ENCODE peak calls at places on chromosomes 11 and 22, in eight cellular contexts. F, G, E, R, J, M, N and Y are unnamed samples.
A peak's percentile ranks its signal among the peaks of the same experiment; 100 is the strongest.

GRCh38 chr11:1782026-1782696 is 18.4 kb upstream of the CTSD start:
- DNase-seq in F (no peak), G (no peak), E (no peak), R (no peak), J (no peak), M (no peak), N (no peak), Y (peak; percentile 77)

GRCh38 chr22:17105143-17106129 is 15.7 kb downstream of the TMEM121B start:
- DNase-seq in F (no peak), G (no peak), E (no peak), R (no peak), J (no peak), M (no peak), N (no peak), Y (no peak)

GRCh38 chr11:11973361-11973800 is 35.0 kb downstream of the DKK3 start:
- DNase-seq in F (no peak), G (peak; percentile 86), E (no peak), R (peak; percentile 74), J (no peak), M (no peak), N (no peak), Y (no peak)

GRCh38 chr11:2207773-2208621 is 36.4 kb upstream of the TH start:
- DNase-seq in F (no peak), G (no peak), E (no peak), R (no peak), J (no peak), M (no peak), N (no peak), Y (no peak)

GRCh38 chr11:35914824-35915223 is 29.0 kb upstream of the LDLRAD3 start:
- DNase-seq in F (no peak), G (no peak), E (no peak), R (no peak), J (no peak), M (no peak), N (no peak), Y (no peak)

GRCh38 chr11:32391965-32392553 is 43.3 kb downstream of the WT1 start:
- DNase-seq in F (peak; percentile 94), G (no peak), E (no peak), R (no peak), J (no peak), M (no peak), N (no peak), Y (no peak)

GRCh38 chr11:124085583-124085982 is 29.7 kb upstream of the VWA5A start:
- DNase-seq in F (peak; percentile 40), G (no peak), E (no peak), R (peak; percentile 50), J (no peak), M (no peak), N (no peak), Y (no peak)

GRCh38 chr11:28738549-28738948 is 630.4 kb downstream of the METTL15 start:
- DNase-seq in F (no peak), G (no peak), E (no peak), R (no peak), J (no peak), M (no peak), N (no peak), Y (no peak)

GRCh38 chr22:26671317-26672059 is 14.1 kb downstream of the MIAT start:
- DNase-seq in F (no peak), G (peak; percentile 45), E (peak; percentile 72), R (no peak), J (no peak), M (peak; percentile 67), N (no peak), Y (peak; percentile 59)

GRCh38 chr11:92948116-92948515 is 21.3 kb upstream of the MTNR1B start:
- DNase-seq in F (no peak), G (no peak), E (no peak), R (no peak), J (no peak), M (no peak), N (no peak), Y (no peak)

GRCh38 chr11:68342459-68343158 is 30.2 kb downstream of the LRP5 start:
- DNase-seq in F (no peak), G (no peak), E (no peak), R (no peak), J (no peak), M (no peak), N (no peak), Y (peak; percentile 72)

GRCh38 chr11:86150826-86151187 is 81.9 kb upstream of the PICALM start:
- DNase-seq in F (peak; percentile 11), G (no peak), E (no peak), R (no peak), J (no peak), M (no peak), N (no peak), Y (no peak)

GRCh38 chr11:69064394-69064957 is 15.7 kb downstream of the TPCN2 start:
- DNase-seq in F (no peak), G (no peak), E (no peak), R (no peak), J (no peak), M (no peak), N (no peak), Y (no peak)

GRCh38 chr11:119337581-119338317 is 2.9 kb downstream of the C1QTNF5 start:
- DNase-seq in F (peak; percentile 54), G (no peak), E (no peak), R (no peak), J (no peak), M (no peak), N (no peak), Y (peak; percentile 49)

GRCh38 chr11:8233691-8234424 is 29.8 kb downstream of the LMO1 start:
- DNase-seq in F (no peak), G (no peak), E (no peak), R (no peak), J (no peak), M (no peak), N (no peak), Y (peak; percentile 13)